ENCODE peak calls at places on chromosome 16, in seven cellular contexts. One of them, this sample, is unnamed.

GRCh38 chr16:15970743-15971434 is 21.5 kb downstream of the ABCC1 start:
- DNase-seq in nephron progenitor cell: no peak
- DNase-seq in GM06990: no peak
- DNase-seq in GM13977: no peak
- DNase-seq in endothelial cell: no peak
- DNase-seq in ovary: no peak
- DNase-seq in AG04449: no peak
- DNase-seq in this sample: no peak

GRCh38 chr16:85458952-85459351 is 154.2 kb upstream of the GSE1 start:
- DNase-seq in endothelial cell: no peak
- DNase-seq in AG04449: no peak
- DNase-seq in ovary: peak; percentile 40
- DNase-seq in nephron progenitor cell: no peak
- DNase-seq in GM06990: no peak
- DNase-seq in GM13977: no peak
- DNase-seq in this sample: no peak

GRCh38 chr16:21265104-21265825 is 12.8 kb downstream of the CRYM start:
- DNase-seq in AG04449: no peak
- DNase-seq in nephron progenitor cell: no peak
- DNase-seq in endothelial cell: no peak
- DNase-seq in ovary: no peak
- DNase-seq in GM06990: no peak
- DNase-seq in GM13977: no peak
- DNase-seq in this sample: no peak

GRCh38 chr16:82631701-82632685 is 5.2 kb downstream of the CDH13 start:
- DNase-seq in GM13977: no peak
- DNase-seq in ovary: no peak
- DNase-seq in GM06990: no peak
- DNase-seq in endothelial cell: no peak
- DNase-seq in AG04449: no peak
- DNase-seq in nephron progenitor cell: no peak
- DNase-seq in this sample: no peak

GRCh38 chr16:70520612-70521297 is 2.6 kb downstream of the COG4 start:
- DNase-seq in GM06990: peak; percentile 50
- DNase-seq in ovary: no peak
- DNase-seq in AG04449: peak; percentile 49
- DNase-seq in nephron progenitor cell: no peak
- DNase-seq in GM13977: peak; percentile 49
- DNase-seq in endothelial cell: no peak
- DNase-seq in this sample: no peak

GRCh38 chr16:85227262-85227923 is 115.1 kb upstream of the CIBAR2 start:
- DNase-seq in endothelial cell: no peak
- DNase-seq in GM06990: peak; percentile 88
- DNase-seq in ovary: no peak
- DNase-seq in AG04449: no peak
- DNase-seq in GM13977: peak; percentile 91
- DNase-seq in nephron progenitor cell: no peak
- DNase-seq in this sample: no peak

GRCh38 chr16:86406056-86406455 is 104.3 kb upstream of the FOXF1 start:
- DNase-seq in AG04449: no peak
- DNase-seq in endothelial cell: no peak
- DNase-seq in ovary: no peak
- DNase-seq in GM13977: no peak
- DNase-seq in GM06990: no peak
- DNase-seq in nephron progenitor cell: no peak
- DNase-seq in this sample: no peak

GRCh38 chr16:20673882-20674683 is 23.4 kb downstream of the ACSM1 start:
- DNase-seq in GM06990: no peak
- DNase-seq in GM13977: no peak
- DNase-seq in endothelial cell: no peak
- DNase-seq in AG04449: no peak
- DNase-seq in ovary: no peak
- DNase-seq in nephron progenitor cell: no peak
- DNase-seq in this sample: no peak

GRCh38 chr16:67199808-67200198 is 872 bp downstream of the ELMO3 start:
- DNase-seq in ovary: peak; percentile 37
- DNase-seq in endothelial cell: peak; percentile 60
- DNase-seq in GM06990: no peak
- DNase-seq in nephron progenitor cell: no peak
- DNase-seq in AG04449: no peak
- DNase-seq in GM13977: no peak
- DNase-seq in this sample: no peak

GRCh38 chr16:69395859-69396186 is 10.0 kb upstream of the TERF2 start:
- DNase-seq in nephron progenitor cell: no peak
- DNase-seq in GM06990: no peak
- DNase-seq in GM13977: no peak
- DNase-seq in endothelial cell: no peak
- DNase-seq in AG04449: no peak
- DNase-seq in ovary: no peak
- DNase-seq in this sample: no peak

GRCh38 chr16:23842137-23842600 is 6.4 kb downstream of the PRKCB start:
- DNase-seq in AG04449: no peak
- DNase-seq in nephron progenitor cell: no peak
- DNase-seq in endothelial cell: no peak
- DNase-seq in GM06990: peak; percentile 75
- DNase-seq in GM13977: peak; percentile 71
- DNase-seq in ovary: no peak
- DNase-seq in this sample: no peak

GRCh38 chr16:24988593-24989338 is 26.4 kb downstream of the ARHGAP17 start:
- DNase-seq in ovary: no peak
- DNase-seq in GM06990: no peak
- DNase-seq in GM13977: no peak
- DNase-seq in endothelial cell: no peak
- DNase-seq in AG04449: no peak
- DNase-seq in nephron progenitor cell: no peak
- DNase-seq in this sample: no peak

GRCh38 chr16:360698-361336 is 8.3 kb upstream of the AXIN1 start:
- DNase-seq in ovary: no peak
- DNase-seq in endothelial cell: no peak
- DNase-seq in AG04449: no peak
- DNase-seq in GM13977: no peak
- DNase-seq in nephron progenitor cell: no peak
- DNase-seq in GM06990: peak; percentile 7
- DNase-seq in this sample: no peak

GRCh38 chr16:17348042-17348783 is 122.5 kb downstream of the XYLT1 start:
- DNase-seq in endothelial cell: no peak
- DNase-seq in ovary: no peak
- DNase-seq in nephron progenitor cell: no peak
- DNase-seq in GM13977: no peak
- DNase-seq in GM06990: no peak
- DNase-seq in AG04449: no peak
- DNase-seq in this sample: no peak

GRCh38 chr16:1884155-1884760 is 12.3 kb upstream of the MEIOB start:
- DNase-seq in ovary: no peak
- DNase-seq in GM06990: no peak
- DNase-seq in nephron progenitor cell: no peak
- DNase-seq in AG04449: no peak
- DNase-seq in GM13977: no peak
- DNase-seq in endothelial cell: no peak
- DNase-seq in this sample: no peak

GRCh38 chr16:9092963-9093477 is 1.6 kb downstream of the HAPSTR1 start:
- DNase-seq in GM06990: peak; percentile 44
- DNase-seq in GM13977: no peak
- DNase-seq in ovary: peak; percentile 49
- DNase-seq in endothelial cell: peak; percentile 15
- DNase-seq in AG04449: no peak
- DNase-seq in nephron progenitor cell: peak; percentile 51
- DNase-seq in this sample: no peak

GRCh38 chr16:84893467-84893848 is 73.7 kb downstream of the CRISPLD2 start:
- DNase-seq in AG04449: no peak
- DNase-seq in ovary: no peak
- DNase-seq in GM13977: no peak
- DNase-seq in GM06990: no peak
- DNase-seq in endothelial cell: no peak
- DNase-seq in nephron progenitor cell: no peak
- DNase-seq in this sample: no peak

GRCh38 chr16:64121473-64121872 is 1000.4 kb downstream of the CDH11 start:
- DNase-seq in GM06990: no peak
- DNase-seq in ovary: no peak
- DNase-seq in AG04449: peak; percentile 14
- DNase-seq in endothelial cell: no peak
- DNase-seq in nephron progenitor cell: no peak
- DNase-seq in GM13977: no peak
- DNase-seq in this sample: no peak

GRCh38 chr16:62254847-62255246 is 218.6 kb upstream of the CDH8 start:
- DNase-seq in ovary: no peak
- DNase-seq in AG04449: no peak
- DNase-seq in GM06990: no peak
- DNase-seq in nephron progenitor cell: no peak
- DNase-seq in GM13977: no peak
- DNase-seq in endothelial cell: no peak
- DNase-seq in this sample: no peak

GRCh38 chr16:86490859-86491642 is 19.3 kb upstream of the FOXF1 start:
- DNase-seq in GM06990: no peak
- DNase-seq in nephron progenitor cell: no peak
- DNase-seq in endothelial cell: no peak
- DNase-seq in GM13977: no peak
- DNase-seq in AG04449: no peak
- DNase-seq in ovary: no peak
- DNase-seq in this sample: peak; percentile 70

GRCh38 chr16:69330286-69331109 is at the start of gene PDF:
- DNase-seq in ovary: peak; percentile 91
- DNase-seq in endothelial cell: peak; percentile 94
- DNase-seq in GM06990: peak; percentile 92
- DNase-seq in GM13977: peak; percentile 97
- DNase-seq in AG04449: peak; percentile 29
- DNase-seq in nephron progenitor cell: peak; percentile 94
- DNase-seq in this sample: peak; percentile 81

GRCh38 chr16:15055141-15056053 is 477 bp downstream of the NTAN1 start:
- DNase-seq in AG04449: no peak
- DNase-seq in GM06990: no peak
- DNase-seq in GM13977: peak; percentile 29
- DNase-seq in endothelial cell: no peak
- DNase-seq in ovary: no peak
- DNase-seq in nephron progenitor cell: no peak
- DNase-seq in this sample: no peak

GRCh38 chr16:65667013-65667578 is 545.2 kb upstream of the CDH11 start:
- DNase-seq in nephron progenitor cell: no peak
- DNase-seq in ovary: no peak
- DNase-seq in endothelial cell: peak; percentile 9
- DNase-seq in AG04449: peak; percentile 5
- DNase-seq in GM13977: no peak
- DNase-seq in GM06990: no peak
- DNase-seq in this sample: no peak

DNA sequence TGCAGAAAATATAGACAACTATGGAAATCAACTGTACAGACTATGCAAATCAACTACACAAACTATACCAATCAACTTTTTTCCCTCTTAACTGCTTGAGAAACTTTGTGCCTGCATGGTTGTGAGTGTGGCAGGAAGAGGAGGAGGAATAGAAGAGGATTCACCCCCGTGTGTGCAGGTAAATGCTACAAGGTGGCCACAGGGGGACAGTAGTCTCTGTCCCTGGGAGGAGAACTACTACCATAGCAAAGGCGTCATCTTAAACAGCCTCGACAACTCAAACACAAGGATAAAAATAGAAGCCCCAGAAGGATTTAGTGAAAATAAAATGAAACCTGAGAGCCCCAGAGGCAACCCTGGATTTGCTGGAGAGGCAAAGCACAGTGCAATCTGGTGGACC is 199.6 kb upstream of the DYNLRB2 start:
- DNase-seq in ovary: no peak
- DNase-seq in AG04449: no peak
- DNase-seq in nephron progenitor cell: no peak
- DNase-seq in GM06990: no peak
- DNase-seq in GM13977: no peak
- DNase-seq in endothelial cell: no peak
- DNase-seq in this sample: no peak
- TF ChIP-seq CTCF in ovary: no peak
- TF ChIP-seq CTCF in AG04449: no peak
- TF ChIP-seq CTCF in nephron progenitor cell: peak; percentile 24
- TF ChIP-seq CTCF in GM06990: no peak
- TF ChIP-seq CTCF in GM13977: no peak
- TF ChIP-seq CTCF in endothelial cell: no peak
- TF ChIP-seq CTCF in this sample: no peak

DNA sequence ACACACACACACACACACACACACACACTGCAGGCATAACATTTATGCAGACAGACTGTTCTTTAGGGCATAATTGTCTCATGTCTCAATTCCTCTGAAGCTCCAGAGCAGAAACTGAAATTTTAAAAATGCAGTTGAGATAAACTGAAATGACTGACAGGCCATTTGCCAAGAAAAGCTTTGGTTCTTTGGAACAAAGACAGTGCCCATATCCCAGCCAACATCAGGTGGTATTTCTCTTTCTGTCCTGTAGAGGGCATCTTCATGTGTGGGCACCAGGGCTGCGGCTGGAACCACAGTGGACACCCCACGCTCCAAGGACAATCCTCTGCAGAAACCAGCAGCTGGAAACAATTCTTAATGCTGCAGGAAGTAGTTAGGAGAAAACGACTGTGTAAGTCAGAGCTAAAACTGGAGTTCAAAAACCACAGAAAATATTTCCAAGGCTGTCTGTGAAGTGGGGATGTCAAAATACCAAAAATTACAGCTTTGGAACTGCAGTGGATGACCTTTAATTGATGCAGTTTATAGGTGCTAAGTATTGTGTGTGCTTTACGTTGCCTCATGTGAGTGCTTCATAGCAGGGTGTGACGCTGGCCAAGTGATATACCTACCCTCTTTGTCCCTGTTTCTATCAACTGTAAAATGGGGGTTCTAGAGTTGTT is 10.6 kb upstream of the MEFV start:
- DNase-seq in ovary: no peak
- DNase-seq in AG04449: peak; percentile 31
- DNase-seq in GM13977: no peak
- DNase-seq in GM06990: no peak
- DNase-seq in endothelial cell: no peak
- DNase-seq in nephron progenitor cell: no peak
- DNase-seq in this sample: peak; percentile 69
- TF ChIP-seq CTCF in ovary: no peak
- TF ChIP-seq CTCF in AG04449: peak; percentile 65
- TF ChIP-seq CTCF in GM13977: peak; percentile 60
- TF ChIP-seq CTCF in GM06990: peak; percentile 34
- TF ChIP-seq CTCF in endothelial cell: peak; percentile 63
- TF ChIP-seq CTCF in nephron progenitor cell: peak; percentile 21
- TF ChIP-seq CTCF in this sample: peak; percentile 72

DNA sequence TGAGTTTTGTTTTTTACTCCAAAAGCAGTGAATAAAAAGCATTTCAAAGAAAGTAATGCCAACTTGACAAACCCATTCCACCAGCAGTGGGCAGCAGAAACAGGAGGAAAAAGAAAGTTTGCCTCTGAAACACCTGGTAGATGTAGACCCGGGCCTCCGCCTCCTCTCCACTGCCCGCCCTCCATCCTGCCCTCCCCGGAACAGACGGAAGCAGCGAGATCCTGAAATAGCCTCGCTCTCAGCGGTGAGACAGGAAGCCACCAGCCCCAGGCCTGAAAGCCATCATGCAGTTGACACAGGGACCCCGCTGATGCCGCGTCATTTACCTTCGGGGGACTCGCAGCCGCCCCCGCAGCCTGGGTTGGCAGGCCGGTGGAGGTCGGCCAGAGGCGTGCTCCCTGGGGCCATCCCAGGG is 67.8 kb downstream of the C16orf78 start:
- DNase-seq in nephron progenitor cell: peak; percentile 40
- DNase-seq in endothelial cell: peak; percentile 70
- DNase-seq in AG04449: no peak
- DNase-seq in GM13977: peak; percentile 79
- DNase-seq in GM06990: peak; percentile 84
- DNase-seq in ovary: no peak
- DNase-seq in this sample: no peak
- TF ChIP-seq CTCF in nephron progenitor cell: no peak
- TF ChIP-seq CTCF in endothelial cell: peak; percentile 29
- TF ChIP-seq CTCF in AG04449: no peak
- TF ChIP-seq CTCF in GM13977: peak; percentile 51
- TF ChIP-seq CTCF in GM06990: peak; percentile 69
- TF ChIP-seq CTCF in ovary: no peak
- TF ChIP-seq CTCF in this sample: no peak

GRCh38 chr16:51410125-51410524 is 259.1 kb upstream of the SALL1 start:
- DNase-seq in ovary: no peak
- DNase-seq in GM06990: no peak
- DNase-seq in AG04449: no peak
- DNase-seq in GM13977: no peak
- DNase-seq in nephron progenitor cell: no peak
- DNase-seq in endothelial cell: no peak
- DNase-seq in this sample: no peak
- TF ChIP-seq CTCF in ovary: no peak
- TF ChIP-seq CTCF in GM06990: no peak
- TF ChIP-seq CTCF in AG04449: no peak
- TF ChIP-seq CTCF in GM13977: no peak
- TF ChIP-seq CTCF in nephron progenitor cell: no peak
- TF ChIP-seq CTCF in endothelial cell: no peak
- TF ChIP-seq CTCF in this sample: no peak

This sample was measured in AG09319.